ENCODE peak calls at places on chromosomes 6 and 20, in nine cellular contexts. Q, G, R, T, P, Z, E, O and B are unnamed samples.

GRCh38 chr6:13795041-13795748 is 19.2 kb downstream of the MCUR1 start:
- DNase-seq in Q (peak; percentile 90), G (peak; percentile 64), R (peak; percentile 92), T (peak; percentile 93), P (peak; percentile 23), Z (peak; percentile 72), E (peak; percentile 90), O (peak; percentile 88), B (peak; percentile 92)

GRCh38 chr6:2940010-2940850 is 31.1 kb downstream of the SERPINB6 start:
- DNase-seq in Q (peak; percentile 38), G (no peak), R (no peak), T (no peak), P (no peak), Z (no peak), E (peak; percentile 85), O (no peak), B (peak; percentile 78)

GRCh38 chr20:62956387-62957135 is 4.1 kb downstream of the SLC17A9 start:
- DNase-seq in Q (no peak), G (no peak), R (no peak), T (no peak), P (no peak), Z (no peak), E (no peak), O (no peak), B (no peak)

GRCh38 chr6:29685718-29686326 is 4.9 kb upstream of the ZFP57 start:
- DNase-seq in Q (no peak), G (no peak), R (peak; percentile 81), T (no peak), P (no peak), Z (no peak), E (no peak), O (no peak), B (peak; percentile 67)

GRCh38 chr6:139846538-139847321 is 472.3 kb upstream of the CITED2 start:
- DNase-seq in Q (no peak), G (no peak), R (no peak), T (no peak), P (no peak), Z (no peak), E (no peak), O (no peak), B (peak; percentile 42)

GRCh38 chr6:141103246-141103645 is 1029.5 kb upstream of the GJE1 start:
- DNase-seq in Q (no peak), G (no peak), R (no peak), T (peak; percentile 51), P (no peak), Z (peak; percentile 76), E (no peak), O (no peak), B (no peak)

GRCh38 chr6:117600008-117600743 is 2.1 kb downstream of the GOPC start:
- DNase-seq in Q (no peak), G (no peak), R (no peak), T (peak; percentile 22), P (no peak), Z (no peak), E (no peak), O (no peak), B (peak; percentile 62)

GRCh38 chr6:34234667-34235604 is 1.7 kb upstream of the HMGA1 start:
- DNase-seq in Q (no peak), G (peak; percentile 88), R (peak; percentile 76), T (no peak), P (no peak), Z (no peak), E (peak; percentile 62), O (no peak), B (no peak)

GRCh38 chr6:53615633-53616449 is 49.7 kb downstream of the KLHL31 start:
- DNase-seq in Q (peak; percentile 63), G (no peak), R (no peak), T (peak; percentile 31), P (peak; percentile 80), Z (peak; percentile 53), E (no peak), O (no peak), B (peak; percentile 49)

GRCh38 chr6:24827162-24827561 is 28.4 kb upstream of the ARMH2 start:
- DNase-seq in Q (peak; percentile 57), G (no peak), R (no peak), T (no peak), P (no peak), Z (no peak), E (no peak), O (no peak), B (no peak)

GRCh38 chr6:55528624-55529023 is 50.4 kb downstream of the HMGCLL1 start:
- DNase-seq in Q (no peak), G (no peak), R (no peak), T (peak; percentile 20), P (peak; percentile 2), Z (peak; percentile 11), E (no peak), O (no peak), B (peak; percentile 87)

GRCh38 chr6:31419842-31420241 is 16.4 kb downstream of the MICA start:
- DNase-seq in Q (no peak), G (no peak), R (no peak), T (no peak), P (no peak), Z (no peak), E (no peak), O (no peak), B (peak; percentile 17)

GRCh38 chr20:4546786-4547185 is 174.9 kb upstream of the PRND start:
- DNase-seq in Q (no peak), G (no peak), R (no peak), T (peak; percentile 25), P (peak; percentile 86), Z (peak; percentile 78), E (no peak), O (no peak), B (no peak)

GRCh38 chr6:114202389-114202788 is 140.4 kb downstream of the HS3ST5 start:
- DNase-seq in Q (no peak), G (no peak), R (no peak), T (no peak), P (no peak), Z (no peak), E (no peak), O (no peak), B (no peak)

GRCh38 chr6:164817662-164818061 is 491.7 kb downstream of the C6orf118 start:
- DNase-seq in Q (no peak), G (no peak), R (no peak), T (no peak), P (no peak), Z (no peak), E (no peak), O (no peak), B (no peak)

GRCh38 chr20:34569598-34569997 is 11.1 kb downstream of the MAP1LC3A start:
- DNase-seq in Q (no peak), G (no peak), R (no peak), T (no peak), P (no peak), Z (no peak), E (no peak), O (no peak), B (no peak)

GRCh38 chr6:7058250-7058923 is 49.4 kb upstream of the RREB1 start:
- DNase-seq in Q (peak; percentile 82), G (no peak), R (no peak), T (peak; percentile 77), P (peak; percentile 56), Z (peak; percentile 98), E (peak; percentile 24), O (no peak), B (peak; percentile 83)

GRCh38 chr6:39210437-39210836 is 18.8 kb downstream of the KCNK5 start:
- DNase-seq in Q (no peak), G (no peak), R (no peak), T (no peak), P (no peak), Z (no peak), E (no peak), O (no peak), B (no peak)

GRCh38 chr20:50284811-50285375 is 94.3 kb downstream of the CEBPB start:
- DNase-seq in Q (no peak), G (no peak), R (no peak), T (no peak), P (no peak), Z (no peak), E (no peak), O (no peak), B (no peak)

GRCh38 chr6:150710236-150710635 is 110.6 kb downstream of the PLEKHG1 start:
- DNase-seq in Q (no peak), G (no peak), R (no peak), T (no peak), P (no peak), Z (no peak), E (no peak), O (no peak), B (no peak)

GRCh38 chr20:24981282-24981681 is 11.3 kb downstream of the APMAP start:
- DNase-seq in Q (no peak), G (no peak), R (no peak), T (no peak), P (no peak), Z (no peak), E (no peak), O (no peak), B (no peak)

GRCh38 chr6:30169658-30170614 is 6.6 kb downstream of the TRIM15 start:
- DNase-seq in Q (no peak), G (no peak), R (no peak), T (peak; percentile 75), P (peak; percentile 33), Z (no peak), E (no peak), O (peak; percentile 37), B (peak; percentile 86)

GRCh38 chr20:59831901-59832240 is 101.6 kb downstream of the SYCP2 start:
- DNase-seq in Q (no peak), G (no peak), R (no peak), T (no peak), P (no peak), Z (no peak), E (no peak), O (no peak), B (no peak)

GRCh38 chr6:30556006-30556713 is at the start of gene GNL1:
- DNase-seq in Q (peak; percentile 97), G (peak; percentile 96), R (peak; percentile 97), T (peak; percentile 93), P (peak; percentile 80), Z (peak; percentile 64), E (peak; percentile 99), O (no peak), B (peak; percentile 96)